ENCODE peak calls at places on chromosomes 4 and X, in ten cellular contexts. One of them, this sample, is unnamed.

GRCh38 chrX:38664285-38664684 is 102.9 kb downstream of the TSPAN7 start:
- DNase-seq in LHCN-M2: peak
- DNase-seq in mucosa of descending colon: peak
- DNase-seq in stimulated activated CD4-positive, alpha-beta T cell treated with anti-CD3 and anti-CD28 coated beads, TNF-alpha, amount 100 ng/mL, for 24 hours: no peak
- DNase-seq in RPMI7951: peak
- DNase-seq in Daoy: peak
- DNase-seq in Calu3: peak
- DNase-seq in H4: peak
- DNase-seq in transverse colon: no peak
- DNase-seq in T follicular helper cell: no peak
- DNase-seq in this sample: peak

GRCh38 chrX:132443736-132444135 is 45.1 kb downstream of the MBNL3 start:
- DNase-seq in T follicular helper cell: no peak
- DNase-seq in Calu3: no peak
- DNase-seq in H4: no peak
- DNase-seq in RPMI7951: no peak
- DNase-seq in mucosa of descending colon: no peak
- DNase-seq in stimulated activated CD4-positive, alpha-beta T cell treated with anti-CD3 and anti-CD28 coated beads, TNF-alpha, amount 100 ng/mL, for 24 hours: no peak
- DNase-seq in Daoy: no peak
- DNase-seq in LHCN-M2: no peak
- DNase-seq in transverse colon: no peak
- DNase-seq in this sample: no peak

GRCh38 chr4:171981185-171981584 is 168.0 kb downstream of the GALNTL6 start:
- DNase-seq in stimulated activated CD4-positive, alpha-beta T cell treated with anti-CD3 and anti-CD28 coated beads, TNF-alpha, amount 100 ng/mL, for 24 hours: no peak
- DNase-seq in H4: no peak
- DNase-seq in mucosa of descending colon: no peak
- DNase-seq in LHCN-M2: no peak
- DNase-seq in Daoy: no peak
- DNase-seq in transverse colon: no peak
- DNase-seq in T follicular helper cell: no peak
- DNase-seq in RPMI7951: no peak
- DNase-seq in Calu3: no peak
- DNase-seq in this sample: no peak

GRCh38 chrX:38806054-38806389 is 4.8 kb downstream of the MID1IP1 start:
- DNase-seq in LHCN-M2: no peak
- DNase-seq in mucosa of descending colon: peak
- DNase-seq in Calu3: no peak
- DNase-seq in stimulated activated CD4-positive, alpha-beta T cell treated with anti-CD3 and anti-CD28 coated beads, TNF-alpha, amount 100 ng/mL, for 24 hours: peak
- DNase-seq in T follicular helper cell: no peak
- DNase-seq in H4: peak
- DNase-seq in RPMI7951: no peak
- DNase-seq in Daoy: no peak
- DNase-seq in transverse colon: no peak
- DNase-seq in this sample: no peak

GRCh38 chrX:9627827-9628406 is 137.7 kb downstream of the GPR143 start:
- DNase-seq in LHCN-M2: peak
- DNase-seq in stimulated activated CD4-positive, alpha-beta T cell treated with anti-CD3 and anti-CD28 coated beads, TNF-alpha, amount 100 ng/mL, for 24 hours: no peak
- DNase-seq in Calu3: no peak
- DNase-seq in Daoy: no peak
- DNase-seq in T follicular helper cell: no peak
- DNase-seq in transverse colon: no peak
- DNase-seq in RPMI7951: peak
- DNase-seq in H4: no peak
- DNase-seq in mucosa of descending colon: no peak
- DNase-seq in this sample: no peak

GRCh38 chr4:122167369-122167768 is 15.2 kb downstream of the BLTP1 start:
- DNase-seq in H4: no peak
- DNase-seq in stimulated activated CD4-positive, alpha-beta T cell treated with anti-CD3 and anti-CD28 coated beads, TNF-alpha, amount 100 ng/mL, for 24 hours: no peak
- DNase-seq in Daoy: no peak
- DNase-seq in LHCN-M2: no peak
- DNase-seq in mucosa of descending colon: no peak
- DNase-seq in RPMI7951: no peak
- DNase-seq in Calu3: no peak
- DNase-seq in T follicular helper cell: no peak
- DNase-seq in transverse colon: no peak
- DNase-seq in this sample: no peak

GRCh38 chrX:153876112-153876491 is 9.9 kb downstream of the L1CAM start:
- DNase-seq in H4: no peak
- DNase-seq in Calu3: no peak
- DNase-seq in transverse colon: no peak
- DNase-seq in Daoy: no peak
- DNase-seq in RPMI7951: no peak
- DNase-seq in mucosa of descending colon: no peak
- DNase-seq in T follicular helper cell: no peak
- DNase-seq in LHCN-M2: no peak
- DNase-seq in stimulated activated CD4-positive, alpha-beta T cell treated with anti-CD3 and anti-CD28 coated beads, TNF-alpha, amount 100 ng/mL, for 24 hours: no peak
- DNase-seq in this sample: no peak

GRCh38 chrX:7108995-7109634 is 38.4 kb upstream of the STS start:
- DNase-seq in Daoy: no peak
- DNase-seq in transverse colon: no peak
- DNase-seq in Calu3: no peak
- DNase-seq in stimulated activated CD4-positive, alpha-beta T cell treated with anti-CD3 and anti-CD28 coated beads, TNF-alpha, amount 100 ng/mL, for 24 hours: no peak
- DNase-seq in mucosa of descending colon: no peak
- DNase-seq in H4: no peak
- DNase-seq in T follicular helper cell: no peak
- DNase-seq in RPMI7951: no peak
- DNase-seq in LHCN-M2: peak
- DNase-seq in this sample: no peak

GRCh38 chrX:348461-349117 is 30.0 kb upstream of the GTPBP6 start:
- DNase-seq in RPMI7951: no peak
- DNase-seq in Daoy: no peak
- DNase-seq in Calu3: no peak
- DNase-seq in H4: no peak
- DNase-seq in stimulated activated CD4-positive, alpha-beta T cell treated with anti-CD3 and anti-CD28 coated beads, TNF-alpha, amount 100 ng/mL, for 24 hours: no peak
- DNase-seq in LHCN-M2: no peak
- DNase-seq in transverse colon: no peak
- DNase-seq in T follicular helper cell: no peak
- DNase-seq in mucosa of descending colon: no peak
- DNase-seq in this sample: no peak

GRCh38 chr4:74328501-74328900 is 20.2 kb downstream of the EPGN start:
- DNase-seq in LHCN-M2: no peak
- DNase-seq in Calu3: no peak
- DNase-seq in transverse colon: no peak
- DNase-seq in stimulated activated CD4-positive, alpha-beta T cell treated with anti-CD3 and anti-CD28 coated beads, TNF-alpha, amount 100 ng/mL, for 24 hours: no peak
- DNase-seq in RPMI7951: peak
- DNase-seq in mucosa of descending colon: no peak
- DNase-seq in Daoy: no peak
- DNase-seq in T follicular helper cell: no peak
- DNase-seq in H4: no peak
- DNase-seq in this sample: no peak

GRCh38 chr4:88672987-88673386 is 24.6 kb downstream of the NAP1L5 start:
- DNase-seq in H4: peak
- DNase-seq in T follicular helper cell: no peak
- DNase-seq in Daoy: peak
- DNase-seq in LHCN-M2: peak
- DNase-seq in Calu3: peak
- DNase-seq in transverse colon: no peak
- DNase-seq in mucosa of descending colon: peak
- DNase-seq in stimulated activated CD4-positive, alpha-beta T cell treated with anti-CD3 and anti-CD28 coated beads, TNF-alpha, amount 100 ng/mL, for 24 hours: peak
- DNase-seq in RPMI7951: peak
- DNase-seq in this sample: peak

GRCh38 chrX:153726286-153727107 is 1.8 kb downstream of the ABCD1 start:
- DNase-seq in LHCN-M2: peak
- DNase-seq in mucosa of descending colon: peak
- DNase-seq in RPMI7951: peak
- DNase-seq in transverse colon: peak
- DNase-seq in Daoy: peak
- DNase-seq in T follicular helper cell: no peak
- DNase-seq in H4: peak
- DNase-seq in stimulated activated CD4-positive, alpha-beta T cell treated with anti-CD3 and anti-CD28 coated beads, TNF-alpha, amount 100 ng/mL, for 24 hours: no peak
- DNase-seq in Calu3: peak
- DNase-seq in this sample: peak

GRCh38 chrX:152810403-152810802 is 20.2 kb downstream of the CETN2 start:
- DNase-seq in H4: no peak
- DNase-seq in LHCN-M2: no peak
- DNase-seq in transverse colon: no peak
- DNase-seq in stimulated activated CD4-positive, alpha-beta T cell treated with anti-CD3 and anti-CD28 coated beads, TNF-alpha, amount 100 ng/mL, for 24 hours: no peak
- DNase-seq in Calu3: no peak
- DNase-seq in mucosa of descending colon: no peak
- DNase-seq in T follicular helper cell: no peak
- DNase-seq in Daoy: peak
- DNase-seq in RPMI7951: peak
- DNase-seq in this sample: no peak

GRCh38 chr4:186058253-186058979 is 10.5 kb upstream of the TLR3 start:
- DNase-seq in Daoy: no peak
- DNase-seq in LHCN-M2: no peak
- DNase-seq in mucosa of descending colon: no peak
- DNase-seq in T follicular helper cell: no peak
- DNase-seq in H4: no peak
- DNase-seq in stimulated activated CD4-positive, alpha-beta T cell treated with anti-CD3 and anti-CD28 coated beads, TNF-alpha, amount 100 ng/mL, for 24 hours: no peak
- DNase-seq in Calu3: no peak
- DNase-seq in RPMI7951: no peak
- DNase-seq in transverse colon: no peak
- DNase-seq in this sample: no peak

GRCh38 chr4:140266958-140267568 is 106.4 kb upstream of the SCOC start:
- DNase-seq in T follicular helper cell: no peak
- DNase-seq in LHCN-M2: peak
- DNase-seq in H4: no peak
- DNase-seq in Calu3: no peak
- DNase-seq in stimulated activated CD4-positive, alpha-beta T cell treated with anti-CD3 and anti-CD28 coated beads, TNF-alpha, amount 100 ng/mL, for 24 hours: no peak
- DNase-seq in mucosa of descending colon: no peak
- DNase-seq in transverse colon: no peak
- DNase-seq in Daoy: peak
- DNase-seq in RPMI7951: peak
- DNase-seq in this sample: no peak

GRCh38 chr4:45992728-45993127 is 131.1 kb downstream of the GABRG1 start:
- DNase-seq in LHCN-M2: no peak
- DNase-seq in T follicular helper cell: no peak
- DNase-seq in transverse colon: no peak
- DNase-seq in Daoy: no peak
- DNase-seq in mucosa of descending colon: no peak
- DNase-seq in Calu3: no peak
- DNase-seq in RPMI7951: no peak
- DNase-seq in H4: no peak
- DNase-seq in stimulated activated CD4-positive, alpha-beta T cell treated with anti-CD3 and anti-CD28 coated beads, TNF-alpha, amount 100 ng/mL, for 24 hours: no peak
- DNase-seq in this sample: no peak

GRCh38 chr4:72997409-72997808 is 72.1 kb downstream of the COX18 start:
- DNase-seq in H4: peak
- DNase-seq in LHCN-M2: peak
- DNase-seq in RPMI7951: peak
- DNase-seq in Daoy: peak
- DNase-seq in stimulated activated CD4-positive, alpha-beta T cell treated with anti-CD3 and anti-CD28 coated beads, TNF-alpha, amount 100 ng/mL, for 24 hours: no peak
- DNase-seq in T follicular helper cell: no peak
- DNase-seq in mucosa of descending colon: no peak
- DNase-seq in Calu3: peak
- DNase-seq in transverse colon: no peak
- DNase-seq in this sample: no peak

GRCh38 chr4:13597604-13598003 is 29.9 kb downstream of the BOD1L1 start:
- DNase-seq in Calu3: no peak
- DNase-seq in RPMI7951: peak
- DNase-seq in H4: no peak
- DNase-seq in Daoy: no peak
- DNase-seq in T follicular helper cell: no peak
- DNase-seq in LHCN-M2: peak
- DNase-seq in stimulated activated CD4-positive, alpha-beta T cell treated with anti-CD3 and anti-CD28 coated beads, TNF-alpha, amount 100 ng/mL, for 24 hours: no peak
- DNase-seq in transverse colon: no peak
- DNase-seq in mucosa of descending colon: no peak
- DNase-seq in this sample: no peak

GRCh38 chrX:39869846-39870601 is 227.7 kb downstream of the BCOR start:
- DNase-seq in RPMI7951: peak
- DNase-seq in stimulated activated CD4-positive, alpha-beta T cell treated with anti-CD3 and anti-CD28 coated beads, TNF-alpha, amount 100 ng/mL, for 24 hours: peak
- DNase-seq in H4: peak
- DNase-seq in Calu3: peak
- DNase-seq in LHCN-M2: peak
- DNase-seq in Daoy: peak
- DNase-seq in T follicular helper cell: peak
- DNase-seq in transverse colon: peak
- DNase-seq in mucosa of descending colon: no peak
- DNase-seq in this sample: no peak

GRCh38 chrX:102745513-102746133 is 25.1 kb downstream of the GPRASP3 start:
- DNase-seq in transverse colon: no peak
- DNase-seq in stimulated activated CD4-positive, alpha-beta T cell treated with anti-CD3 and anti-CD28 coated beads, TNF-alpha, amount 100 ng/mL, for 24 hours: peak
- DNase-seq in H4: no peak
- DNase-seq in T follicular helper cell: no peak
- DNase-seq in Daoy: no peak
- DNase-seq in mucosa of descending colon: no peak
- DNase-seq in Calu3: no peak
- DNase-seq in RPMI7951: no peak
- DNase-seq in LHCN-M2: no peak
- DNase-seq in this sample: no peak

GRCh38 chr4:19945979-19946380 is 305.7 kb upstream of the SLIT2 start:
- DNase-seq in mucosa of descending colon: no peak
- DNase-seq in stimulated activated CD4-positive, alpha-beta T cell treated with anti-CD3 and anti-CD28 coated beads, TNF-alpha, amount 100 ng/mL, for 24 hours: no peak
- DNase-seq in LHCN-M2: peak
- DNase-seq in Calu3: no peak
- DNase-seq in H4: peak
- DNase-seq in T follicular helper cell: no peak
- DNase-seq in Daoy: peak
- DNase-seq in transverse colon: no peak
- DNase-seq in RPMI7951: peak
- DNase-seq in this sample: no peak

GRCh38 chrX:114930227-114930626 is 87.2 kb downstream of the IL13RA2 start:
- DNase-seq in mucosa of descending colon: no peak
- DNase-seq in H4: no peak
- DNase-seq in Calu3: no peak
- DNase-seq in T follicular helper cell: no peak
- DNase-seq in transverse colon: no peak
- DNase-seq in stimulated activated CD4-positive, alpha-beta T cell treated with anti-CD3 and anti-CD28 coated beads, TNF-alpha, amount 100 ng/mL, for 24 hours: no peak
- DNase-seq in Daoy: peak
- DNase-seq in RPMI7951: no peak
- DNase-seq in LHCN-M2: no peak
- DNase-seq in this sample: no peak

GRCh38 chr4:152999376-153000067 is 63.4 kb downstream of the FHDC1 start:
- DNase-seq in LHCN-M2: no peak
- DNase-seq in RPMI7951: no peak
- DNase-seq in transverse colon: peak
- DNase-seq in Calu3: no peak
- DNase-seq in Daoy: no peak
- DNase-seq in stimulated activated CD4-positive, alpha-beta T cell treated with anti-CD3 and anti-CD28 coated beads, TNF-alpha, amount 100 ng/mL, for 24 hours: no peak
- DNase-seq in T follicular helper cell: no peak
- DNase-seq in H4: no peak
- DNase-seq in mucosa of descending colon: peak
- DNase-seq in this sample: no peak